ENCODE peak calls at places on chromosomes 2 and 18, in eight cellular contexts. V is Ammon's horn; I is stimulated activated CD4-positive, alpha-beta T cell treated with anti-CD3 and anti-CD28 coated beads, Interleukin-4, amount 100 ng/mL, for 24 hours; H is CD8-positive, alpha-beta T cell; M is upper lobe of right lung; S is tibial artery; B is DMS153; O is fibroblast of lung. Q is an unnamed sample.

GRCh38 chr2:169395821-169396374 is 33.6 kb upstream of the LRP2 start:
- DNase-seq in S (no peak), V (no peak), B (no peak), H (no peak), I (no peak), O (no peak), M (no peak), Q (no peak)

GRCh38 chr18:67456691-67457090 is 59.8 kb downstream of the DSEL start:
- DNase-seq in M (no peak), S (no peak), O (peak; percentile 19), I (no peak), H (no peak), B (no peak), V (no peak), Q (no peak)

GRCh38 chr2:6846967-6847695 is 18.6 kb downstream of the CMPK2 start:
- DNase-seq in I (no peak), S (no peak), O (no peak), B (no peak), M (no peak), H (no peak), V (no peak), Q (no peak)

GRCh38 chr2:99656938-99657337 is 167.1 kb upstream of the REV1 start:
- DNase-seq in S (no peak), B (no peak), V (no peak), I (no peak), M (no peak), O (no peak), H (no peak), Q (no peak)

GRCh38 chr18:49612515-49613033 is 50.7 kb downstream of the LIPG start:
- DNase-seq in B (no peak), O (no peak), H (no peak), V (no peak), I (no peak), S (no peak), M (no peak), Q (no peak)

GRCh38 chr2:212249451-212249850 is 289.2 kb downstream of the ERBB4 start:
- DNase-seq in O (peak; percentile 39), B (no peak), I (no peak), H (no peak), V (no peak), S (no peak), M (no peak), Q (no peak)

GRCh38 chr2:41966431-41966893 is 81.4 kb upstream of the PKDCC start:
- DNase-seq in M (no peak), S (peak; percentile 96), V (peak; percentile 85), I (no peak), O (peak; percentile 94), H (no peak), B (no peak), Q (peak; percentile 81)

GRCh38 chr18:33706391-33706790 is 128.4 kb downstream of the ASXL3 start:
- DNase-seq in V (no peak), O (peak; percentile 80), B (no peak), S (no peak), H (no peak), I (no peak), M (no peak), Q (no peak)

GRCh38 chr2:241859017-241859435 is 332 bp upstream of the PDCD1 start:
- DNase-seq in H (no peak), V (no peak), O (no peak), S (no peak), M (peak; percentile 65), I (no peak), B (no peak), Q (no peak)

GRCh38 chr2:55926246-55926645 is 2.7 kb upstream of the EFEMP1 start:
- DNase-seq in B (no peak), H (no peak), S (no peak), O (no peak), I (no peak), V (no peak), M (no peak), Q (no peak)

GRCh38 chr2:218145124-218145523 is 19.3 kb downstream of the CXCR2 start:
- DNase-seq in M (no peak), V (no peak), S (no peak), O (peak; percentile 25), I (no peak), B (no peak), H (no peak), Q (no peak)

GRCh38 chr18:50275503-50276036 is 5.8 kb downstream of the MBD1 start:
- DNase-seq in S (no peak), V (no peak), O (no peak), B (no peak), M (no peak), I (no peak), H (no peak), Q (no peak)

GRCh38 chr2:193584001-193584400 is 1389.3 kb upstream of the TMEFF2 start:
- DNase-seq in H (no peak), I (no peak), M (no peak), B (no peak), V (no peak), O (no peak), S (no peak), Q (no peak)

GRCh38 chr18:45463433-45463832 is 151.8 kb upstream of the SLC14A2 start:
- DNase-seq in I (no peak), B (no peak), V (no peak), O (no peak), S (no peak), M (no peak), H (no peak), Q (no peak)

GRCh38 chr2:88549616-88550292 is 77.5 kb downstream of the EIF2AK3 start:
- DNase-seq in I (no peak), B (no peak), O (no peak), S (no peak), M (no peak), H (no peak), V (no peak), Q (no peak)

GRCh38 chr2:37415128-37415817 is 70.8 kb downstream of the QPCT start:
- DNase-seq in B (peak; percentile 60), O (peak; percentile 66), I (no peak), M (no peak), V (no peak), S (no peak), H (no peak), Q (no peak)

GRCh38 chr2:130252880-130253645 is 54.8 kb upstream of the TUBA3E start:
- DNase-seq in V (no peak), B (no peak), H (no peak), O (peak; percentile 18), I (no peak), M (no peak), S (no peak), Q (no peak)

GRCh38 chr18:79971211-79971952 is 6.9 kb downstream of the HSBP1L1 start:
- DNase-seq in S (peak; percentile 21), B (no peak), V (no peak), M (no peak), H (no peak), O (no peak), I (no peak), Q (no peak)

GRCh38 chr2:45119855-45120254 is 110.6 kb upstream of the SIX2 start:
- DNase-seq in V (no peak), I (no peak), B (no peak), O (peak; percentile 74), H (no peak), S (no peak), M (no peak), Q (peak; percentile 20)

GRCh38 chr2:19574788-19575260 is 216.4 kb upstream of the OSR1 start:
- DNase-seq in M (no peak), O (peak; percentile 85), B (peak; percentile 91), V (no peak), H (no peak), S (peak; percentile 70), I (no peak), Q (no peak)

GRCh38 chr2:128405981-128406601 is 87.4 kb upstream of the HS6ST1 start:
- DNase-seq in B (no peak), S (peak; percentile 21), O (no peak), M (peak; percentile 25), H (no peak), V (no peak), I (no peak), Q (no peak)

GRCh38 chr2:219631406-219631891 is 4.0 kb downstream of the SLC4A3 start:
- DNase-seq in O (no peak), M (no peak), H (no peak), B (no peak), V (no peak), I (no peak), S (peak; percentile 57), Q (no peak)

GRCh38 chr2:215830313-215830712 is 183.0 kb downstream of the MREG start:
- DNase-seq in M (no peak), S (peak; percentile 73), H (no peak), B (peak; percentile 20), O (peak; percentile 96), I (no peak), V (no peak), Q (no peak)

GRCh38 chr2:128940378-128940777 is 621.7 kb upstream of the HS6ST1 start:
- DNase-seq in B (no peak), M (no peak), V (no peak), I (no peak), S (no peak), O (no peak), H (no peak), Q (no peak)

Q was measured in MV-4-11.